ENCODE peak calls at places on chromosomes 16 and 17, in nine cellular contexts. S, W, X, L, T, V, K, Q and E are unnamed samples.

GRCh38 chr17:404703-405102 is 52.1 kb upstream of the RPH3AL start:
- DNase-seq in W (no peak), L (peak; percentile 19), S (no peak), T (no peak), V (no peak), X (no peak), Q (no peak), K (no peak), E (no peak)

GRCh38 chr17:82241183-82241925 is 12.5 kb downstream of the SLC16A3 start:
- DNase-seq in W (no peak), T (no peak), Q (peak; percentile 68), S (no peak), L (peak; percentile 95), K (peak; percentile 81), X (no peak), V (no peak), E (peak; percentile 70)

GRCh38 chr17:42407289-42407836 is 15.7 kb downstream of the CAVIN1 start:
- DNase-seq in L (peak; percentile 93), T (peak; percentile 76), K (peak; percentile 84), S (peak; percentile 44), W (no peak), V (peak; percentile 23), X (peak; percentile 37), Q (peak; percentile 86), E (peak; percentile 72)

GRCh38 chr16:66728117-66728787 is 23.2 kb downstream of the DYNC1LI2 start:
- DNase-seq in X (no peak), L (no peak), S (no peak), W (no peak), Q (peak; percentile 22), K (peak; percentile 26), T (peak; percentile 54), V (peak; percentile 40), E (no peak)

GRCh38 chr17:37746617-37747016 is 1.8 kb upstream of the HNF1B start:
- DNase-seq in W (no peak), T (no peak), K (no peak), S (no peak), L (no peak), X (no peak), Q (no peak), V (no peak), E (no peak)

GRCh38 chr17:61794242-61794641 is 69.1 kb downstream of the BRIP1 start:
- DNase-seq in X (no peak), S (no peak), L (no peak), Q (no peak), W (no peak), V (no peak), T (no peak), K (no peak), E (no peak)

GRCh38 chr17:81295031-81295677 is at the start of gene SLC38A10:
- DNase-seq in V (peak; percentile 21), Q (peak; percentile 95), K (peak; percentile 83), S (peak; percentile 86), X (peak; percentile 29), T (peak; percentile 92), W (no peak), L (peak; percentile 97), E (peak; percentile 76)

GRCh38 chr17:41521574-41522261 is 3.0 kb upstream of the KRT15 start:
- DNase-seq in V (peak; percentile 44), L (peak; percentile 86), X (no peak), T (no peak), W (no peak), S (no peak), Q (peak; percentile 88), K (peak; percentile 99), E (no peak)

GRCh38 chr16:23027386-23027785 is 121.9 kb downstream of the USP31 start:
- DNase-seq in K (no peak), W (no peak), X (no peak), T (no peak), L (no peak), V (no peak), Q (no peak), S (no peak), E (no peak)

GRCh38 chr17:78717431-78717980 is 64.6 kb downstream of the CYTH1 start:
- DNase-seq in L (no peak), W (no peak), V (no peak), X (no peak), T (peak; percentile 50), Q (peak; percentile 25), K (peak; percentile 32), S (no peak), E (no peak)
- H3K4me3 ChIP-seq in L (peak overlapping the region; percentile 49), W (peak overlapping the region; percentile 40), V (peak overlapping the region; percentile 42), X (peak overlapping the region; percentile 48), T (peak overlapping the region; percentile 67), Q (peak overlapping the region; percentile 19), K (peak overlapping the region; percentile 34), S (peak overlapping the region; percentile 1), E (peak overlapping the region; percentile 70)

DNA sequence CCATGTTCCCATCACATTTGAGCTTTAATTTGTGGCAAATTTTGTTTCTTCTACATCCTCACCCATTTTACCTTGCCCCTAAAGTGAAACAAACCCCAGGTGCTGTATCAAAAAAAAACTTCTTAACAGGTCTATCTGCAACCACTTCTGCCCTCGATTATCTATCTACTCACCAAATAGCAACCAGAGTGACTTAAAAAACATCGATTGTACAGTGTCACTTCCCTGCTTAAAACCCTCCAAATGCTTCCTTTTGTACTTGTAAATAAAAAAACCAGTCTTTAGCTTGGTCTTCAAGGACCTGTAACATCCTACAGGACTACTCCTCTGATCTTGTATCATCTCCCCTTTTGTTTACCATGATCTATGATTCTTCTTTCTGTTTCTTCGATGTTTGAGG is 82.6 kb upstream of the CORO6 start:
- DNase-seq in V (no peak), K (no peak), L (no peak), X (no peak), S (no peak), Q (no peak), W (no peak), T (peak; percentile 25), E (no peak)
- H3K4me3 ChIP-seq in V (no peak overlapping the region), K (no peak overlapping the region), L (no peak overlapping the region), X (no peak overlapping the region), S (peak overlapping the region; percentile 8), Q (no peak overlapping the region), W (no peak overlapping the region), T (peak overlapping the region; percentile 48), E (no peak overlapping the region)

DNA sequence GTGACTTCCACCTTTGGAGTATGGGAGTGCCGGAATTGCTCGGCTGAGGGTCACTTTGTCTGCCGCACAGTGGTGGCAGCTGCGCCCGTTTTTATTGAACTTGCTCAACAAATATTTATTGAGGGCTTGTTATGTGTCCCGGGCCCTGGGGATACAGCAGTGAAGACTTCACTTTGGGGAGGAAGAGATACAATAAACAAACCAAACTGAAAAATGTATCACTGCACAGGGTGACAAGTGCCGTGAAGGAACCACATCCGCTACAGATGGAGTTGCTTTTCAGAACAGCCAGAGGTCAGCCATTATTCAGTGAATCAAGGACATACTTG is 185.6 kb downstream of the NTN1 start:
- DNase-seq in K (no peak), Q (peak; percentile 71), S (no peak), W (no peak), L (no peak), V (no peak), X (no peak), T (no peak), E (no peak)
- H3K4me3 ChIP-seq in K (no peak overlapping the region), Q (no peak overlapping the region), S (no peak overlapping the region), W (no peak overlapping the region), L (no peak overlapping the region), V (no peak overlapping the region), X (no peak overlapping the region), T (no peak overlapping the region), E (peak overlapping the region; percentile 38)

GRCh38 chr17:3381957-3382356 is 4.2 kb downstream of the OR3A2 start:
- DNase-seq in S (no peak), X (no peak), L (no peak), T (no peak), V (no peak), W (no peak), Q (no peak), K (no peak), E (no peak)
- H3K4me3 ChIP-seq in S (no peak overlapping the region), X (no peak overlapping the region), L (no peak overlapping the region), T (no peak overlapping the region), V (no peak overlapping the region), W (no peak overlapping the region), Q (no peak overlapping the region), K (no peak overlapping the region), E (no peak overlapping the region)